ENCODE peak calls at places on chromosomes 12 and 14, in ten cellular contexts. Y is endothelial cell of umbilical vein, L is stomach, E is transverse colon, A is vagina, Z is sigmoid colon, K is HL-60, N is suprapubic skin, U is H1, Q is K562. W is an unnamed sample.
A peak's percentile ranks its signal among the peaks of the same experiment; 100 is the strongest.

GRCh38 chr14:94227029-94227428 is 52.9 kb downstream of the PPP4R4 start:
- DNase-seq in U (no peak), E (no peak), L (no peak), A (no peak), N (no peak), K (no peak), Z (no peak), Y (no peak), Q (no peak), W (no peak)

GRCh38 chr12:74801625-74802024 is 264.0 kb downstream of the ATXN7L3B start:
- DNase-seq in L (no peak), N (no peak), Q (no peak), Z (no peak), K (no peak), E (no peak), U (no peak), A (no peak), Y (no peak), W (no peak)

GRCh38 chr12:93982847-93983315 is 165.5 kb upstream of the PLXNC1 start:
- DNase-seq in A (no peak), N (no peak), K (no peak), E (no peak), Z (no peak), U (no peak), Q (peak; percentile 13), Y (no peak), L (no peak), W (no peak)

GRCh38 chr12:103208006-103208405 is 250.5 kb downstream of the ASCL1 start:
- DNase-seq in Y (no peak), U (no peak), L (no peak), K (no peak), A (no peak), N (no peak), Q (no peak), Z (no peak), E (no peak), W (no peak)

GRCh38 chr12:34604631-34605509 is 582.6 kb downstream of the ALG10 start:
- DNase-seq in A (no peak), Q (no peak), E (no peak), K (no peak), N (peak; percentile 72), Y (no peak), L (no peak), U (no peak), Z (peak; percentile 52), W (no peak)

GRCh38 chr14:94748667-94749347 is 21.1 kb downstream of the GSC start:
- DNase-seq in A (no peak), U (no peak), L (peak; percentile 32), E (peak; percentile 17), N (no peak), Q (peak; percentile 16), K (no peak), Y (no peak), Z (no peak), W (no peak)

GRCh38 chr14:92403981-92404380 is 81.0 kb downstream of the SLC24A4 start:
- DNase-seq in L (no peak), A (no peak), E (no peak), U (no peak), Y (no peak), Q (no peak), Z (no peak), N (no peak), K (no peak), W (no peak)

GRCh38 chr14:93132472-93133065 is 16.8 kb upstream of the ITPK1 start:
- DNase-seq in N (no peak), U (no peak), E (no peak), Z (no peak), K (no peak), A (no peak), Y (peak; percentile 52), L (peak; percentile 63), Q (peak; percentile 41), W (no peak)

GRCh38 chr12:122144885-122145284 is 29.1 kb downstream of the IL31 start:
- DNase-seq in K (no peak), U (no peak), Y (no peak), A (no peak), Z (no peak), Q (no peak), L (no peak), E (no peak), N (no peak), W (no peak)

GRCh38 chr12:81337891-81338290 is 260.0 kb downstream of the ACSS3 start:
- DNase-seq in U (no peak), E (no peak), Y (no peak), Q (no peak), N (no peak), L (no peak), K (no peak), A (no peak), Z (no peak), W (no peak)

GRCh38 chr12:100372846-100373245 is 16.0 kb downstream of the SLC17A8 start:
- DNase-seq in N (no peak), Y (no peak), L (no peak), A (no peak), Z (no peak), K (no peak), Q (no peak), U (peak; percentile 27), E (no peak), W (no peak)

GRCh38 chr12:60148109-60148508 is 552.3 kb downstream of the SLC16A7 start:
- DNase-seq in Z (no peak), L (no peak), K (no peak), U (no peak), E (no peak), N (no peak), A (no peak), Y (peak; percentile 87), Q (peak; percentile 74), W (no peak)

GRCh38 chr14:101474563-101475467 is 86.5 kb upstream of the DIO3 start:
- DNase-seq in Y (no peak), Q (no peak), Z (peak; percentile 53), K (no peak), U (no peak), A (no peak), L (peak; percentile 19), E (no peak), N (peak; percentile 65), W (no peak)

GRCh38 chr14:81471062-81471461 is 62.6 kb downstream of the SEL1L start:
- DNase-seq in Z (no peak), Y (no peak), Q (no peak), L (no peak), U (no peak), N (no peak), A (no peak), E (no peak), K (no peak), W (no peak)

GRCh38 chr14:22981090-22982012 is 1.0 kb downstream of the AJUBA start:
- DNase-seq in Z (no peak), N (no peak), K (no peak), A (no peak), E (no peak), Q (no peak), U (no peak), L (no peak), Y (peak; percentile 45), W (no peak)

GRCh38 chr14:22982013-22982476 is 306 bp downstream of the AJUBA start:
- DNase-seq in L (no peak), U (no peak), Y (peak; percentile 28), A (no peak), E (no peak), N (no peak), K (no peak), Q (no peak), Z (no peak), W (no peak)

GRCh38 chr14:22978873-22979671 is 3.3 kb downstream of the AJUBA start:
- DNase-seq in A (no peak), K (no peak), E (no peak), U (no peak), Y (no peak), N (peak; percentile 82), Q (no peak), L (no peak), Z (no peak), W (no peak)

GRCh38 chr14:22979748-22980392 is 2.5 kb downstream of the AJUBA start:
- DNase-seq in K (no peak), Q (no peak), Y (no peak), A (no peak), Z (no peak), N (no peak), E (no peak), U (no peak), L (no peak), W (no peak)

GRCh38 chr14:22980672-22981089 is 1.7 kb downstream of the AJUBA start:
- DNase-seq in U (no peak), Z (no peak), E (peak; percentile 59), Q (no peak), A (no peak), Y (no peak), N (no peak), L (peak; percentile 57), K (no peak), W (no peak)
- TF ChIP-seq POLR2AphosphoS5 in U (peak; percentile 73), Z (no peak), E (no peak), Q (no peak), A (no peak), Y (peak; percentile 72), N (no peak), L (no peak), K (no peak), W (no peak)

DNA sequence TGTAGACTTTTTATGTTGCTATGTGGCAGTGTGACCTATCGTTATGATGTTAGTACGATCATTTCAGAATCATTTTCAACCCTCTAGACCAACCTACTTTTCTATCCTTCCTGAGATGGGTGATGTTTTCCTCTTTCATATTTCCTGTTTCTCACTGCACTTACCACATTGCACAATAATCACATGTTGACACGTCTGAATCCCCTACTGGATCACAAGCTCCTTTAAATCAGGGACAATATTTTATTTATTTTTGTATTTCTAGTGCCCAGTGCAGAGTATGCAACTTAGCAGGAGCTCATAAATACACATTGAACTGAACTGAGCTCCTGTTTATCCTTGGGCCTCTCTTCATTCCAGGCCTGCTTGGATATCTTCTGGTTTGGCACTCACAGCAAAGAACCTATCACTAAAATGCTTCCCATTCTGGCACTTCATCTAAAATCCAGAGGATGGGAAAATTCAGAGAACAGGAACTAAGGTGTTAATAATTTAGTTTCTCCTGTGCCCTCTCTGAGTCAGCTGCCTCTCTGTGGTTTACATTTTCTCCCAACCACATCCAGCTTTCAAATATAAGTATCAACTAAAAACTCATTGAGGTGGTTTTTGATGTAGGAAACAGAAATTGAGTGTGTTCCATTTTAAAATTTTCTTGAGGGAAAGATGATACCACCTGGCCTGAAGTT is 69.4 kb upstream of the DYRK2 start:
- DNase-seq in Z (no peak), Q (no peak), K (no peak), N (no peak), L (no peak), E (no peak), Y (no peak), A (no peak), U (no peak), W (no peak)
- H3K4me3 ChIP-seq in Z (no peak overlapping the region), Q (no peak overlapping the region), K (no peak overlapping the region), N (no peak overlapping the region), L (no peak overlapping the region), E (no peak overlapping the region), Y (no peak overlapping the region), A (no peak overlapping the region), U (no peak overlapping the region), W (no peak overlapping the region)

GRCh38 chr14:64581363-64581762 is 31.6 kb downstream of the PPP1R36 start:
- DNase-seq in K (no peak), L (no peak), U (no peak), Z (no peak), Y (peak; percentile 25), N (no peak), Q (no peak), A (no peak), E (no peak), W (no peak)
- TF ChIP-seq POLR2AphosphoS5 in K (no peak), L (no peak), U (no peak), Z (no peak), Y (no peak), N (no peak), Q (no peak), A (no peak), E (no peak), W (no peak)

GRCh38 chr14:72416081-72416849 is 477.6 kb downstream of the DPF3 start:
- DNase-seq in Z (no peak), L (no peak), E (no peak), N (no peak), Q (no peak), K (no peak), A (no peak), Y (no peak), U (no peak), W (no peak)
- H3K4me3 ChIP-seq in Z (no peak overlapping the region), L (no peak overlapping the region), E (no peak overlapping the region), N (no peak overlapping the region), Q (no peak overlapping the region), K (no peak overlapping the region), A (no peak overlapping the region), Y (no peak overlapping the region), U (no peak overlapping the region), W (no peak overlapping the region)

W was measured in SK-N-MC.